ENCODE peak calls at places on chromosome 16, in ten cellular contexts. N is SJCRH30; P is neuronal stem cell; Q is OCI-LY7; Y is tibial nerve; U is A549; O is psoas muscle; J is CD8-positive, alpha-beta memory T cell; V is sigmoid colon; Z is ascending aorta. X is an unnamed sample.

GRCh38 chr16:80948886-80949502 is 57.7 kb downstream of the CMC2 start:
- DNase-seq in Z (no peak), J (no peak), P (peak; percentile 59), Q (peak; percentile 58), U (no peak), O (peak; percentile 77), N (peak; percentile 40), Y (peak; percentile 30), V (no peak), X (no peak)

GRCh38 chr16:25258856-25259179 is 1.2 kb upstream of the ZKSCAN2 start:
- DNase-seq in P (no peak), Q (peak; percentile 39), J (no peak), V (no peak), O (no peak), Y (no peak), Z (no peak), U (no peak), N (no peak), X (no peak)

GRCh38 chr16:81357711-81358270 is 43.0 kb downstream of the GAN start:
- DNase-seq in Z (no peak), Q (no peak), P (no peak), J (no peak), Y (no peak), U (no peak), V (no peak), N (no peak), O (no peak), X (no peak)

GRCh38 chr16:27181020-27181419 is 22.3 kb upstream of the KDM8 start:
- DNase-seq in Z (no peak), Y (no peak), V (no peak), N (no peak), J (no peak), P (no peak), U (no peak), O (no peak), Q (peak; percentile 26), X (no peak)

GRCh38 chr16:17162560-17162959 is 308.2 kb downstream of the XYLT1 start:
- DNase-seq in Q (no peak), J (no peak), V (no peak), N (no peak), Z (no peak), U (no peak), P (no peak), Y (no peak), O (no peak), X (no peak)

GRCh38 chr16:21283521-21284289 is 5.6 kb upstream of the CRYM start:
- DNase-seq in O (peak; percentile 49), U (peak; percentile 56), J (no peak), V (peak; percentile 75), Q (no peak), Z (no peak), N (no peak), P (peak; percentile 72), Y (no peak), X (peak; percentile 20)

GRCh38 chr16:72876221-72876620 is 171.7 kb downstream of the ZFHX3 start:
- DNase-seq in O (peak; percentile 82), U (no peak), P (no peak), N (no peak), J (no peak), Y (peak; percentile 50), Q (no peak), V (peak; percentile 86), Z (no peak), X (peak; percentile 80)

GRCh38 chr16:3149630-3150345 is 15.0 kb downstream of the ZNF213 start:
- DNase-seq in J (peak; percentile 67), Y (peak; percentile 58), Z (no peak), P (peak; percentile 65), V (peak; percentile 83), Q (peak; percentile 80), N (peak; percentile 73), U (peak; percentile 78), O (peak; percentile 80), X (peak; percentile 70)

GRCh38 chr16:19460397-19460796 is 42.7 kb downstream of the TMC5 start:
- DNase-seq in Z (no peak), Q (no peak), Y (no peak), P (no peak), O (no peak), V (no peak), N (no peak), U (no peak), J (no peak), X (no peak)

GRCh38 chr16:8355714-8356113 is 234.6 kb downstream of the TMEM114 start:
- DNase-seq in U (no peak), V (no peak), O (no peak), P (no peak), Y (no peak), Q (no peak), N (peak; percentile 29), J (no peak), Z (no peak), X (no peak)

GRCh38 chr16:23950291-23950894 is 114.6 kb downstream of the PRKCB start:
- DNase-seq in O (no peak), Y (no peak), P (no peak), N (no peak), U (no peak), J (no peak), Z (no peak), Q (no peak), V (no peak), X (no peak)

GRCh38 chr16:66093217-66093616 is 273.3 kb upstream of the CDH5 start:
- DNase-seq in Q (no peak), N (no peak), J (no peak), O (no peak), V (no peak), U (no peak), P (no peak), Z (no peak), Y (no peak), X (no peak)

DNA sequence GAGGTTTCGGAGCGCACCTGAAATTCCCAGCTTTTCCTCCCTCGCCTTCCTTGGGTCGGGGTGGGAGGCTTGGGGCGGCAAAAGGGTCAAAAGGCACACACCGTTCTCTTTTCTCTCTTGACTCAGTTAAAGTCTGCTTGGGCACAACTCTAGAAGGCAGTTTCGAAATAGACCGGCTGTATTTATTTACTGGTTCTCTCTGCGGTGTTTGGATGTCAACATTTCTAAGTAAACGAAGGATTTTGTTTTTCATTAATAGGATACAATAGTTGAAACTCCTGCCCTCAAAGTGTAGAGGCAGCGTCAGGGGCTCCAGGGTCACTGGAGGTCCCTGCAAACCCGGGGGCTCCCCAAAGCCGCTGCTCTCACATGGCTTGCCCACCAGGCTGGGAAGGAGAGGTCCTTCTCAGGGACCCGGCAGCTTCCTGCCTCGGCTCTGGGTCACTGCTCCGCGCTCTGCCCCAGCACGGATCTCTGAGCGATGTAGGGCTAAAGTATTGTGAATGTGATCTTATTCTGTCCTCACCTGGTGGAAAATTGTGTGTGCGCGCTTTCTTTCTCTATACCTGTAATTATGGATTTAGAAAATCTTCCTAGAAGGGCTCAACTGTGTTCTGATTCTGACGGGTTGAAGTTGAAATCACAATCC is 952 bp downstream of the BMERB1 start:
- DNase-seq in N (peak; percentile 48), U (no peak), Q (no peak), Z (no peak), J (no peak), O (no peak), P (no peak), V (no peak), Y (no peak), X (no peak)
- H3K4me3 ChIP-seq in N (peak overlapping the region; percentile 74), U (peak overlapping the region; percentile 73), Q (no peak overlapping the region), Z (peak overlapping the region; percentile 52), J (peak overlapping the region; percentile 37), O (peak overlapping the region; percentile 95), P (peak overlapping the region; percentile 82), V (peak overlapping the region; percentile 94), Y (peak overlapping the region; percentile 65), X (peak overlapping the region; percentile 80)

GRCh38 chr16:56997931-56998330 is 8.6 kb downstream of the NLRC5 start:
- DNase-seq in Y (no peak), Q (no peak), J (peak; percentile 38), O (no peak), N (no peak), V (peak; percentile 5), P (no peak), Z (no peak), U (no peak), X (no peak)
- H3K27ac ChIP-seq in Y (no peak overlapping the region), Q (peak overlapping the region; percentile 12), J (no peak overlapping the region), O (no peak overlapping the region), N (no peak overlapping the region), V (no peak overlapping the region), P (no peak overlapping the region), Z (no peak overlapping the region), U (no peak overlapping the region), X (no peak overlapping the region)

GRCh38 chr16:68309798-68310197 is 948 bp downstream of the SLC7A6OS start:
- DNase-seq in P (no peak), Q (peak; percentile 38), Y (no peak), J (no peak), V (peak; percentile 9), U (no peak), N (no peak), O (no peak), Z (no peak), X (no peak)
- H3K4me1 ChIP-seq in P (peaks cover 7% of the 10 kb centered on the region), Q (peaks cover 28% of the 10 kb centered on the region), Y (peaks cover 32% of the 10 kb centered on the region), J (peaks cover 43% of the 10 kb centered on the region), V (peaks cover 32% of the 10 kb centered on the region), U (peaks cover 21% of the 10 kb centered on the region), N (no peaks in the 10 kb centered on the region), O (peaks cover 31% of the 10 kb centered on the region), Z (peaks cover 7% of the 10 kb centered on the region), X (peaks cover 13% of the 10 kb centered on the region)

GRCh38 chr16:30569746-30570325 is 1.7 kb downstream of the ZNF688 start:
- DNase-seq in Z (no peak), N (no peak), P (no peak), J (no peak), O (no peak), Y (no peak), U (no peak), Q (no peak), V (no peak), X (no peak)
- H3K4me3 ChIP-seq in Z (no peak overlapping the region), N (no peak overlapping the region), P (no peak overlapping the region), J (no peak overlapping the region), O (peak overlapping the region; percentile 91), Y (no peak overlapping the region), U (no peak overlapping the region), Q (no peak overlapping the region), V (no peak overlapping the region), X (no peak overlapping the region)

DNA sequence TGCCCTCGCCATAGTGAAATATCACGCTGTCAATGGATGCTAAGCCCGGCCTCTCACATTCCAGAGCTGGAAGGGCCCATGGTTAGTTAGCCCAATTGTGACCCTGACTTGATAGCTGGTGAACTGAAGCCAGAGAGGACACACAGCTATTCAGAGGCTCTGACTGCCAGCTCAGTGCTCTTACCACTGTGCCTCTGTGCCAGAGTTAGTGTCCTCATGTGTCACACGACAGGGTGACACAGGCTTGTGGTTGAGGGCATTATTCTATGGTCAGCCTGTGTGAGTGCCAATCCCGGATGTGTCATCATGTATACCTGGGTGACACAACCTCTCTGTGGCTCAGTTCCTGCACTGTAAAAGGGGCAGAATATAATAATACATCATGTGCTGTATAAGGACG is 2.5 kb upstream of the MT1X start:
- DNase-seq in U (no peak), P (no peak), J (no peak), Z (no peak), N (no peak), Q (no peak), V (no peak), Y (no peak), O (peak; percentile 82), X (no peak)
- H3K27ac ChIP-seq in U (no peak overlapping the region), P (no peak overlapping the region), J (no peak overlapping the region), Z (no peak overlapping the region), N (no peak overlapping the region), Q (no peak overlapping the region), V (no peak overlapping the region), Y (no peak overlapping the region), O (peak overlapping the region; percentile 92), X (no peak overlapping the region)